ENCODE peak calls at places on chromosomes 7 and 10, in six cellular contexts. One of them, this sample, is unnamed.

GRCh38 chr10:37125921-37126320 is 523 bp downstream of the ANKRD30A start:
- DNase-seq in mucosa of gallbladder: no peak
- DNase-seq in HT1080: no peak
- DNase-seq in HCEC 1CT: no peak
- DNase-seq in T-helper 2 cell: no peak
- DNase-seq in T-cell: no peak
- DNase-seq in this sample: no peak

GRCh38 chr10:51658075-51658474 is 41.3 kb downstream of the CSTF2T start:
- DNase-seq in mucosa of gallbladder: no peak
- DNase-seq in HCEC 1CT: no peak
- DNase-seq in HT1080: no peak
- DNase-seq in T-helper 2 cell: no peak
- DNase-seq in T-cell: no peak
- DNase-seq in this sample: no peak

GRCh38 chr7:138449580-138449979 is 10.5 kb upstream of the TRIM24 start:
- DNase-seq in T-cell: peak
- DNase-seq in mucosa of gallbladder: no peak
- DNase-seq in HCEC 1CT: no peak
- DNase-seq in T-helper 2 cell: peak
- DNase-seq in HT1080: no peak
- DNase-seq in this sample: peak

GRCh38 chr7:28988818-28989595 is 30.9 kb upstream of the TRIL start:
- DNase-seq in HT1080: peak
- DNase-seq in HCEC 1CT: peak
- DNase-seq in T-helper 2 cell: no peak
- DNase-seq in mucosa of gallbladder: no peak
- DNase-seq in T-cell: no peak
- DNase-seq in this sample: peak

GRCh38 chr7:12199363-12199762 is 11.7 kb upstream of the TMEM106B start:
- DNase-seq in T-cell: no peak
- DNase-seq in T-helper 2 cell: no peak
- DNase-seq in HCEC 1CT: peak
- DNase-seq in HT1080: peak
- DNase-seq in mucosa of gallbladder: no peak
- DNase-seq in this sample: no peak

GRCh38 chr10:11743461-11744338 is 1.5 kb downstream of the ECHDC3 start:
- DNase-seq in HT1080: no peak
- DNase-seq in T-cell: no peak
- DNase-seq in HCEC 1CT: no peak
- DNase-seq in mucosa of gallbladder: no peak
- DNase-seq in T-helper 2 cell: no peak
- DNase-seq in this sample: no peak

GRCh38 chr7:44883961-44884360 is 1.4 kb downstream of the PURB start:
- DNase-seq in HCEC 1CT: no peak
- DNase-seq in mucosa of gallbladder: no peak
- DNase-seq in HT1080: no peak
- DNase-seq in T-helper 2 cell: no peak
- DNase-seq in T-cell: no peak
- DNase-seq in this sample: no peak

GRCh38 chr7:27064681-27065080 is 31.1 kb downstream of the HOXA1 start:
- DNase-seq in T-helper 2 cell: no peak
- DNase-seq in HT1080: no peak
- DNase-seq in T-cell: no peak
- DNase-seq in mucosa of gallbladder: no peak
- DNase-seq in HCEC 1CT: no peak
- DNase-seq in this sample: no peak

GRCh38 chr7:34343667-34344066 is 314.4 kb upstream of the NPSR1 start:
- DNase-seq in HCEC 1CT: no peak
- DNase-seq in T-cell: no peak
- DNase-seq in HT1080: no peak
- DNase-seq in T-helper 2 cell: no peak
- DNase-seq in mucosa of gallbladder: no peak
- DNase-seq in this sample: no peak

GRCh38 chr7:140552240-140552679 is 73.0 kb upstream of the MKRN1 start:
- DNase-seq in T-cell: no peak
- DNase-seq in HT1080: no peak
- DNase-seq in HCEC 1CT: no peak
- DNase-seq in T-helper 2 cell: no peak
- DNase-seq in mucosa of gallbladder: no peak
- DNase-seq in this sample: no peak

GRCh38 chr7:96612034-96612433 is 97.6 kb downstream of the SEM1 start:
- DNase-seq in mucosa of gallbladder: no peak
- DNase-seq in HCEC 1CT: no peak
- DNase-seq in T-helper 2 cell: no peak
- DNase-seq in HT1080: no peak
- DNase-seq in T-cell: no peak
- DNase-seq in this sample: no peak

GRCh38 chr7:22728416-22729029 is 1.5 kb downstream of the IL6 start:
- DNase-seq in mucosa of gallbladder: no peak
- DNase-seq in HCEC 1CT: peak
- DNase-seq in T-cell: no peak
- DNase-seq in HT1080: peak
- DNase-seq in T-helper 2 cell: no peak
- DNase-seq in this sample: peak